ENCODE peak calls at places on chromosomes 11 and 22, in eight cellular contexts. One of them, this sample, is unnamed.
A peak's percentile ranks its signal among the peaks of the same experiment; 100 is the strongest.

GRCh38 chr11:47992959-47993820 is 12.8 kb downstream of the PTPRJ start:
- DNase-seq in GM23248: peak; percentile 80
- DNase-seq in C1 segment of cervical spinal cord: no peak
- DNase-seq in endodermal cell: no peak
- DNase-seq in KBM-7: no peak
- DNase-seq in GM04504: peak; percentile 68
- DNase-seq in LoVo: no peak
- DNase-seq in DMS 273 treated with DMSO at 0.1 percent for 48 hours: no peak
- DNase-seq in this sample: peak; percentile 61

GRCh38 chr11:12402691-12403120 is 25.3 kb downstream of the PARVA start:
- DNase-seq in GM23248: no peak
- DNase-seq in C1 segment of cervical spinal cord: no peak
- DNase-seq in endodermal cell: no peak
- DNase-seq in KBM-7: no peak
- DNase-seq in GM04504: no peak
- DNase-seq in LoVo: no peak
- DNase-seq in DMS 273 treated with DMSO at 0.1 percent for 48 hours: no peak
- DNase-seq in this sample: no peak

GRCh38 chr11:67389477-67389876 is 2.3 kb upstream of the RAD9A start:
- DNase-seq in GM23248: peak; percentile 53
- DNase-seq in C1 segment of cervical spinal cord: no peak
- DNase-seq in endodermal cell: peak; percentile 93
- DNase-seq in KBM-7: peak; percentile 61
- DNase-seq in GM04504: no peak
- DNase-seq in LoVo: peak; percentile 41
- DNase-seq in DMS 273 treated with DMSO at 0.1 percent for 48 hours: no peak
- DNase-seq in this sample: peak; percentile 49

GRCh38 chr11:32706985-32707736 is 87.3 kb downstream of the CCDC73 start:
- DNase-seq in GM23248: peak; percentile 85
- DNase-seq in C1 segment of cervical spinal cord: no peak
- DNase-seq in endodermal cell: no peak
- DNase-seq in KBM-7: no peak
- DNase-seq in GM04504: peak; percentile 32
- DNase-seq in LoVo: peak; percentile 88
- DNase-seq in DMS 273 treated with DMSO at 0.1 percent for 48 hours: no peak
- DNase-seq in this sample: no peak

GRCh38 chr11:8206251-8207079 is 37.6 kb upstream of the RIC3 start:
- DNase-seq in GM23248: no peak
- DNase-seq in C1 segment of cervical spinal cord: peak; percentile 66
- DNase-seq in endodermal cell: peak; percentile 79
- DNase-seq in KBM-7: peak; percentile 95
- DNase-seq in GM04504: no peak
- DNase-seq in LoVo: no peak
- DNase-seq in DMS 273 treated with DMSO at 0.1 percent for 48 hours: no peak
- DNase-seq in this sample: no peak

GRCh38 chr11:93444671-93445073 is 98.5 kb downstream of the SMCO4 start:
- DNase-seq in GM23248: peak; percentile 14
- DNase-seq in C1 segment of cervical spinal cord: no peak
- DNase-seq in endodermal cell: peak; percentile 93
- DNase-seq in KBM-7: no peak
- DNase-seq in GM04504: no peak
- DNase-seq in LoVo: no peak
- DNase-seq in DMS 273 treated with DMSO at 0.1 percent for 48 hours: no peak
- DNase-seq in this sample: peak; percentile 8

GRCh38 chr11:44120169-44120568 is 24.7 kb downstream of the EXT2 start:
- DNase-seq in GM23248: peak; percentile 25
- DNase-seq in C1 segment of cervical spinal cord: no peak
- DNase-seq in endodermal cell: peak; percentile 53
- DNase-seq in KBM-7: no peak
- DNase-seq in GM04504: no peak
- DNase-seq in LoVo: no peak
- DNase-seq in DMS 273 treated with DMSO at 0.1 percent for 48 hours: no peak
- DNase-seq in this sample: no peak

GRCh38 chr22:31883989-31884388 is 60.3 kb upstream of the YWHAH start:
- DNase-seq in GM23248: no peak
- DNase-seq in C1 segment of cervical spinal cord: no peak
- DNase-seq in endodermal cell: no peak
- DNase-seq in KBM-7: no peak
- DNase-seq in GM04504: no peak
- DNase-seq in LoVo: no peak
- DNase-seq in DMS 273 treated with DMSO at 0.1 percent for 48 hours: no peak
- DNase-seq in this sample: no peak

GRCh38 chr22:43155789-43156188 is 4.4 kb downstream of the TSPO start:
- DNase-seq in GM23248: peak; percentile 56
- DNase-seq in C1 segment of cervical spinal cord: no peak
- DNase-seq in endodermal cell: no peak
- DNase-seq in KBM-7: no peak
- DNase-seq in GM04504: no peak
- DNase-seq in LoVo: no peak
- DNase-seq in DMS 273 treated with DMSO at 0.1 percent for 48 hours: peak; percentile 26
- DNase-seq in this sample: no peak

GRCh38 chr11:72641900-72642814 is 32.1 kb downstream of the PDE2A start:
- DNase-seq in GM23248: peak; percentile 56
- DNase-seq in C1 segment of cervical spinal cord: peak; percentile 21
- DNase-seq in endodermal cell: peak; percentile 84
- DNase-seq in KBM-7: no peak
- DNase-seq in GM04504: no peak
- DNase-seq in LoVo: peak; percentile 20
- DNase-seq in DMS 273 treated with DMSO at 0.1 percent for 48 hours: no peak
- DNase-seq in this sample: peak; percentile 38

GRCh38 chr11:2093575-2094353 is 45.4 kb downstream of the IGF2 start:
- DNase-seq in GM23248: peak; percentile 93
- DNase-seq in C1 segment of cervical spinal cord: no peak
- DNase-seq in endodermal cell: no peak
- DNase-seq in KBM-7: no peak
- DNase-seq in GM04504: no peak
- DNase-seq in LoVo: no peak
- DNase-seq in DMS 273 treated with DMSO at 0.1 percent for 48 hours: no peak
- DNase-seq in this sample: peak; percentile 96

GRCh38 chr11:45144126-45145082 is 2.0 kb upstream of the PRDM11 start:
- DNase-seq in GM23248: no peak
- DNase-seq in C1 segment of cervical spinal cord: no peak
- DNase-seq in endodermal cell: no peak
- DNase-seq in KBM-7: no peak
- DNase-seq in GM04504: no peak
- DNase-seq in LoVo: no peak
- DNase-seq in DMS 273 treated with DMSO at 0.1 percent for 48 hours: no peak
- DNase-seq in this sample: no peak

GRCh38 chr22:27982106-27982505 is 63.0 kb upstream of the PITPNB start:
- DNase-seq in GM23248: no peak
- DNase-seq in C1 segment of cervical spinal cord: no peak
- DNase-seq in endodermal cell: peak; percentile 29
- DNase-seq in KBM-7: no peak
- DNase-seq in GM04504: no peak
- DNase-seq in LoVo: no peak
- DNase-seq in DMS 273 treated with DMSO at 0.1 percent for 48 hours: no peak
- DNase-seq in this sample: no peak

GRCh38 chr22:23146842-23147205 is 1.5 kb downstream of the RAB36 start:
- DNase-seq in GM23248: no peak
- DNase-seq in C1 segment of cervical spinal cord: no peak
- DNase-seq in endodermal cell: no peak
- DNase-seq in KBM-7: no peak
- DNase-seq in GM04504: no peak
- DNase-seq in LoVo: no peak
- DNase-seq in DMS 273 treated with DMSO at 0.1 percent for 48 hours: no peak
- DNase-seq in this sample: no peak